ENCODE peak calls at places on chromosomes 12 and 14, in nine cellular contexts. One of them, this sample, is unnamed.

GRCh38 chr12:131087302-131087818 is 133.7 kb downstream of the ADGRD1 start:
- DNase-seq in kidney tubule cell: no peak
- DNase-seq in DMS153: no peak
- DNase-seq in right atrium auricular region: peak
- DNase-seq in SK-N-SH: no peak
- DNase-seq in skeletal muscle cell: no peak
- DNase-seq in CD8-positive, alpha-beta T cell: no peak
- DNase-seq in GM04504: no peak
- DNase-seq in T-helper 1 cell: no peak
- DNase-seq in this sample: no peak

GRCh38 chr12:105018001-105018400 is 31.9 kb downstream of the NOPCHAP1 start:
- DNase-seq in kidney tubule cell: peak
- DNase-seq in DMS153: no peak
- DNase-seq in right atrium auricular region: no peak
- DNase-seq in SK-N-SH: no peak
- DNase-seq in skeletal muscle cell: no peak
- DNase-seq in CD8-positive, alpha-beta T cell: no peak
- DNase-seq in GM04504: no peak
- DNase-seq in T-helper 1 cell: no peak
- DNase-seq in this sample: no peak

GRCh38 chr12:69348162-69348938 is at the start of gene LYZ:
- DNase-seq in kidney tubule cell: peak
- DNase-seq in DMS153: no peak
- DNase-seq in right atrium auricular region: no peak
- DNase-seq in SK-N-SH: no peak
- DNase-seq in skeletal muscle cell: no peak
- DNase-seq in CD8-positive, alpha-beta T cell: no peak
- DNase-seq in GM04504: no peak
- DNase-seq in T-helper 1 cell: no peak
- DNase-seq in this sample: no peak

GRCh38 chr12:25087596-25087995 is 107.4 kb downstream of the DNAI7 start:
- DNase-seq in kidney tubule cell: no peak
- DNase-seq in DMS153: no peak
- DNase-seq in right atrium auricular region: no peak
- DNase-seq in SK-N-SH: no peak
- DNase-seq in skeletal muscle cell: no peak
- DNase-seq in CD8-positive, alpha-beta T cell: no peak
- DNase-seq in GM04504: no peak
- DNase-seq in T-helper 1 cell: no peak
- DNase-seq in this sample: no peak

GRCh38 chr12:52285851-52286530 is 5.3 kb downstream of the KRT81 start:
- DNase-seq in kidney tubule cell: no peak
- DNase-seq in DMS153: no peak
- DNase-seq in right atrium auricular region: no peak
- DNase-seq in SK-N-SH: no peak
- DNase-seq in skeletal muscle cell: no peak
- DNase-seq in CD8-positive, alpha-beta T cell: no peak
- DNase-seq in GM04504: no peak
- DNase-seq in T-helper 1 cell: no peak
- DNase-seq in this sample: peak

GRCh38 chr12:100913872-100914600 is 119.5 kb downstream of the ANO4 start:
- DNase-seq in kidney tubule cell: no peak
- DNase-seq in DMS153: no peak
- DNase-seq in right atrium auricular region: no peak
- DNase-seq in SK-N-SH: no peak
- DNase-seq in skeletal muscle cell: no peak
- DNase-seq in CD8-positive, alpha-beta T cell: no peak
- DNase-seq in GM04504: peak
- DNase-seq in T-helper 1 cell: no peak
- DNase-seq in this sample: no peak

GRCh38 chr12:122944588-122944987 is 21.7 kb downstream of the ABCB9 start:
- DNase-seq in kidney tubule cell: peak
- DNase-seq in DMS153: no peak
- DNase-seq in right atrium auricular region: no peak
- DNase-seq in SK-N-SH: no peak
- DNase-seq in skeletal muscle cell: no peak
- DNase-seq in CD8-positive, alpha-beta T cell: no peak
- DNase-seq in GM04504: peak
- DNase-seq in T-helper 1 cell: no peak
- DNase-seq in this sample: no peak

GRCh38 chr12:105214670-105215375 is 21.2 kb downstream of the APPL2 start:
- DNase-seq in kidney tubule cell: peak
- DNase-seq in DMS153: peak
- DNase-seq in right atrium auricular region: no peak
- DNase-seq in SK-N-SH: no peak
- DNase-seq in skeletal muscle cell: no peak
- DNase-seq in CD8-positive, alpha-beta T cell: no peak
- DNase-seq in GM04504: no peak
- DNase-seq in T-helper 1 cell: no peak
- DNase-seq in this sample: no peak

GRCh38 chr12:20473133-20473532 is 104.8 kb downstream of the PDE3A start:
- DNase-seq in kidney tubule cell: no peak
- DNase-seq in DMS153: no peak
- DNase-seq in right atrium auricular region: no peak
- DNase-seq in SK-N-SH: no peak
- DNase-seq in skeletal muscle cell: no peak
- DNase-seq in CD8-positive, alpha-beta T cell: no peak
- DNase-seq in GM04504: no peak
- DNase-seq in T-helper 1 cell: no peak
- DNase-seq in this sample: no peak

GRCh38 chr14:94172545-94172944 is 1.6 kb upstream of the PPP4R4 start:
- DNase-seq in kidney tubule cell: no peak
- DNase-seq in DMS153: no peak
- DNase-seq in right atrium auricular region: no peak
- DNase-seq in SK-N-SH: no peak
- DNase-seq in skeletal muscle cell: no peak
- DNase-seq in CD8-positive, alpha-beta T cell: no peak
- DNase-seq in GM04504: no peak
- DNase-seq in T-helper 1 cell: no peak
- DNase-seq in this sample: no peak

GRCh38 chr14:30754778-30755177 is 119.6 kb upstream of the COCH start:
- DNase-seq in kidney tubule cell: no peak
- DNase-seq in DMS153: no peak
- DNase-seq in right atrium auricular region: no peak
- DNase-seq in SK-N-SH: no peak
- DNase-seq in skeletal muscle cell: no peak
- DNase-seq in CD8-positive, alpha-beta T cell: no peak
- DNase-seq in GM04504: no peak
- DNase-seq in T-helper 1 cell: no peak
- DNase-seq in this sample: no peak

GRCh38 chr14:98819867-98820206 is 452.2 kb downstream of the BCL11B start:
- DNase-seq in kidney tubule cell: no peak
- DNase-seq in DMS153: no peak
- DNase-seq in right atrium auricular region: no peak
- DNase-seq in SK-N-SH: no peak
- DNase-seq in skeletal muscle cell: no peak
- DNase-seq in CD8-positive, alpha-beta T cell: no peak
- DNase-seq in GM04504: no peak
- DNase-seq in T-helper 1 cell: no peak
- DNase-seq in this sample: no peak

GRCh38 chr14:37406095-37406494 is 189.0 kb downstream of the FOXA1 start:
- DNase-seq in kidney tubule cell: no peak
- DNase-seq in DMS153: no peak
- DNase-seq in right atrium auricular region: no peak
- DNase-seq in SK-N-SH: no peak
- DNase-seq in skeletal muscle cell: no peak
- DNase-seq in CD8-positive, alpha-beta T cell: no peak
- DNase-seq in GM04504: no peak
- DNase-seq in T-helper 1 cell: no peak
- DNase-seq in this sample: no peak

GRCh38 chr14:53338192-53338591 is 185.1 kb upstream of the DDHD1 start:
- DNase-seq in kidney tubule cell: no peak
- DNase-seq in DMS153: no peak
- DNase-seq in right atrium auricular region: no peak
- DNase-seq in SK-N-SH: no peak
- DNase-seq in skeletal muscle cell: peak
- DNase-seq in CD8-positive, alpha-beta T cell: no peak
- DNase-seq in GM04504: no peak
- DNase-seq in T-helper 1 cell: no peak
- DNase-seq in this sample: no peak

GRCh38 chr12:54337280-54337842 is 12.4 kb downstream of the COPZ1 start:
- DNase-seq in kidney tubule cell: no peak
- DNase-seq in DMS153: peak
- DNase-seq in right atrium auricular region: no peak
- DNase-seq in SK-N-SH: no peak
- DNase-seq in skeletal muscle cell: no peak
- DNase-seq in CD8-positive, alpha-beta T cell: no peak
- DNase-seq in GM04504: no peak
- DNase-seq in T-helper 1 cell: no peak
- DNase-seq in this sample: no peak

GRCh38 chr14:89678715-89679220 is 261.7 kb upstream of the FOXN3 start:
- DNase-seq in kidney tubule cell: no peak
- DNase-seq in DMS153: no peak
- DNase-seq in right atrium auricular region: no peak
- DNase-seq in SK-N-SH: no peak
- DNase-seq in skeletal muscle cell: no peak
- DNase-seq in CD8-positive, alpha-beta T cell: no peak
- DNase-seq in GM04504: no peak
- DNase-seq in T-helper 1 cell: no peak
- DNase-seq in this sample: no peak

GRCh38 chr12:124862768-124863408 is 776 bp downstream of the SCARB1 start:
- DNase-seq in kidney tubule cell: peak
- DNase-seq in DMS153: no peak
- DNase-seq in right atrium auricular region: no peak
- DNase-seq in SK-N-SH: peak
- DNase-seq in skeletal muscle cell: no peak
- DNase-seq in CD8-positive, alpha-beta T cell: peak
- DNase-seq in GM04504: no peak
- DNase-seq in T-helper 1 cell: no peak
- DNase-seq in this sample: no peak